ENCODE peak calls at places on chromosomes 12 and 14, in seven cellular contexts. One of them, this sample, is unnamed.

GRCh38 chr14:57816568-57817284 is 49.2 kb downstream of the SLC35F4 start:
- DNase-seq in cardiac fibroblast: peak; percentile 33
- DNase-seq in heart left ventricle: no peak
- DNase-seq in choroid plexus epithelial cell: no peak
- DNase-seq in fibroblast of pulmonary artery: no peak
- DNase-seq in PC-9: no peak
- DNase-seq in GM12864: no peak
- DNase-seq in this sample: no peak

GRCh38 chr14:23186913-23187654 is 3.6 kb upstream of the SLC7A8 start:
- DNase-seq in cardiac fibroblast: peak; percentile 85
- DNase-seq in GM12864: peak; percentile 18
- DNase-seq in fibroblast of pulmonary artery: peak; percentile 89
- DNase-seq in heart left ventricle: no peak
- DNase-seq in choroid plexus epithelial cell: peak; percentile 88
- DNase-seq in PC-9: peak; percentile 20
- DNase-seq in this sample: no peak

GRCh38 chr14:75206190-75206589 is 29.8 kb upstream of the TMED10 start:
- DNase-seq in PC-9: no peak
- DNase-seq in cardiac fibroblast: no peak
- DNase-seq in fibroblast of pulmonary artery: no peak
- DNase-seq in heart left ventricle: no peak
- DNase-seq in GM12864: no peak
- DNase-seq in choroid plexus epithelial cell: no peak
- DNase-seq in this sample: no peak

GRCh38 chr14:104770072-104770579 is 17.2 kb downstream of the SIVA1 start:
- DNase-seq in fibroblast of pulmonary artery: no peak
- DNase-seq in cardiac fibroblast: no peak
- DNase-seq in GM12864: no peak
- DNase-seq in heart left ventricle: peak; percentile 16
- DNase-seq in choroid plexus epithelial cell: no peak
- DNase-seq in PC-9: no peak
- DNase-seq in this sample: no peak

GRCh38 chr12:132111641-132112304 is 32.3 kb downstream of the DDX51 start:
- DNase-seq in GM12864: no peak
- DNase-seq in cardiac fibroblast: no peak
- DNase-seq in choroid plexus epithelial cell: peak; percentile 32
- DNase-seq in heart left ventricle: no peak
- DNase-seq in PC-9: no peak
- DNase-seq in fibroblast of pulmonary artery: no peak
- DNase-seq in this sample: no peak

GRCh38 chr14:103563089-103563620 is 395 bp downstream of the COA8 start:
- DNase-seq in choroid plexus epithelial cell: no peak
- DNase-seq in GM12864: no peak
- DNase-seq in fibroblast of pulmonary artery: no peak
- DNase-seq in heart left ventricle: peak; percentile 68
- DNase-seq in PC-9: no peak
- DNase-seq in cardiac fibroblast: peak; percentile 27
- DNase-seq in this sample: no peak

GRCh38 chr14:101082436-101083384 is 179.2 kb upstream of the RTL1 start:
- DNase-seq in heart left ventricle: no peak
- DNase-seq in choroid plexus epithelial cell: no peak
- DNase-seq in cardiac fibroblast: no peak
- DNase-seq in PC-9: no peak
- DNase-seq in GM12864: no peak
- DNase-seq in fibroblast of pulmonary artery: no peak
- DNase-seq in this sample: no peak

GRCh38 chr12:88472775-88473174 is 107.5 kb downstream of the KITLG start:
- DNase-seq in heart left ventricle: no peak
- DNase-seq in PC-9: no peak
- DNase-seq in fibroblast of pulmonary artery: peak; percentile 39
- DNase-seq in choroid plexus epithelial cell: peak; percentile 43
- DNase-seq in cardiac fibroblast: peak; percentile 79
- DNase-seq in GM12864: no peak
- DNase-seq in this sample: no peak

GRCh38 chr12:12720637-12721250 is 3.6 kb downstream of the CDKN1B start:
- DNase-seq in PC-9: no peak
- DNase-seq in GM12864: no peak
- DNase-seq in fibroblast of pulmonary artery: no peak
- DNase-seq in cardiac fibroblast: peak; percentile 56
- DNase-seq in choroid plexus epithelial cell: no peak
- DNase-seq in heart left ventricle: no peak
- DNase-seq in this sample: peak; percentile 76

GRCh38 chr14:69044965-69045555 is 66.0 kb upstream of the ACTN1 start:
- DNase-seq in PC-9: no peak
- DNase-seq in fibroblast of pulmonary artery: peak; percentile 88
- DNase-seq in GM12864: no peak
- DNase-seq in heart left ventricle: peak; percentile 68
- DNase-seq in choroid plexus epithelial cell: peak; percentile 71
- DNase-seq in cardiac fibroblast: peak; percentile 61
- DNase-seq in this sample: no peak

GRCh38 chr12:54277823-54278276 is 2.1 kb downstream of the CBX5 start:
- DNase-seq in heart left ventricle: no peak
- DNase-seq in fibroblast of pulmonary artery: peak; percentile 54
- DNase-seq in choroid plexus epithelial cell: peak; percentile 55
- DNase-seq in PC-9: no peak
- DNase-seq in cardiac fibroblast: peak; percentile 65
- DNase-seq in GM12864: no peak
- DNase-seq in this sample: peak; percentile 67

GRCh38 chr14:31320216-31320615 is 100.1 kb downstream of the HEATR5A start:
- DNase-seq in choroid plexus epithelial cell: no peak
- DNase-seq in PC-9: no peak
- DNase-seq in cardiac fibroblast: no peak
- DNase-seq in heart left ventricle: peak; percentile 80
- DNase-seq in GM12864: no peak
- DNase-seq in fibroblast of pulmonary artery: no peak
- DNase-seq in this sample: no peak

GRCh38 chr12:78566461-78566860 is 298.1 kb upstream of the SYT1 start:
- DNase-seq in heart left ventricle: no peak
- DNase-seq in GM12864: no peak
- DNase-seq in cardiac fibroblast: no peak
- DNase-seq in fibroblast of pulmonary artery: no peak
- DNase-seq in choroid plexus epithelial cell: no peak
- DNase-seq in PC-9: no peak
- DNase-seq in this sample: no peak

GRCh38 chr12:25866586-25867378 is 91.7 kb upstream of the RASSF8 start:
- DNase-seq in choroid plexus epithelial cell: peak; percentile 5
- DNase-seq in PC-9: no peak
- DNase-seq in cardiac fibroblast: no peak
- DNase-seq in heart left ventricle: no peak
- DNase-seq in GM12864: no peak
- DNase-seq in fibroblast of pulmonary artery: no peak
- DNase-seq in this sample: no peak

GRCh38 chr12:14071833-14072232 is 90.4 kb upstream of the GRIN2B start:
- DNase-seq in GM12864: no peak
- DNase-seq in fibroblast of pulmonary artery: no peak
- DNase-seq in cardiac fibroblast: no peak
- DNase-seq in PC-9: no peak
- DNase-seq in choroid plexus epithelial cell: no peak
- DNase-seq in heart left ventricle: no peak
- DNase-seq in this sample: no peak

GRCh38 chr12:114679942-114680341 is 4.0 kb downstream of the TBX3 start:
- DNase-seq in heart left ventricle: no peak
- DNase-seq in fibroblast of pulmonary artery: no peak
- DNase-seq in cardiac fibroblast: peak; percentile 36
- DNase-seq in GM12864: no peak
- DNase-seq in PC-9: no peak
- DNase-seq in choroid plexus epithelial cell: no peak
- DNase-seq in this sample: no peak
- H3K4me3 ChIP-seq in heart left ventricle: peak overlapping the region; percentile 89
- H3K4me3 ChIP-seq in fibroblast of pulmonary artery: peak overlapping the region; percentile 99
- H3K4me3 ChIP-seq in cardiac fibroblast: peak overlapping the region; percentile 70
- H3K4me3 ChIP-seq in GM12864: no peak overlapping the region
- H3K4me3 ChIP-seq in PC-9: no peak overlapping the region
- H3K4me3 ChIP-seq in choroid plexus epithelial cell: peak overlapping the region; percentile 86
- H3K4me3 ChIP-seq in this sample: peak overlapping the region; percentile 71

GRCh38 chr14:34069854-34070582 is 119.1 kb upstream of the EGLN3 start:
- DNase-seq in choroid plexus epithelial cell: peak; percentile 13
- DNase-seq in fibroblast of pulmonary artery: no peak
- DNase-seq in GM12864: no peak
- DNase-seq in PC-9: no peak
- DNase-seq in cardiac fibroblast: no peak
- DNase-seq in heart left ventricle: no peak
- DNase-seq in this sample: no peak
- H3K4me3 ChIP-seq in choroid plexus epithelial cell: no peak overlapping the region
- H3K4me3 ChIP-seq in fibroblast of pulmonary artery: no peak overlapping the region
- H3K4me3 ChIP-seq in GM12864: no peak overlapping the region
- H3K4me3 ChIP-seq in PC-9: no peak overlapping the region
- H3K4me3 ChIP-seq in cardiac fibroblast: no peak overlapping the region
- H3K4me3 ChIP-seq in heart left ventricle: no peak overlapping the region
- H3K4me3 ChIP-seq in this sample: no peak overlapping the region

DNA sequence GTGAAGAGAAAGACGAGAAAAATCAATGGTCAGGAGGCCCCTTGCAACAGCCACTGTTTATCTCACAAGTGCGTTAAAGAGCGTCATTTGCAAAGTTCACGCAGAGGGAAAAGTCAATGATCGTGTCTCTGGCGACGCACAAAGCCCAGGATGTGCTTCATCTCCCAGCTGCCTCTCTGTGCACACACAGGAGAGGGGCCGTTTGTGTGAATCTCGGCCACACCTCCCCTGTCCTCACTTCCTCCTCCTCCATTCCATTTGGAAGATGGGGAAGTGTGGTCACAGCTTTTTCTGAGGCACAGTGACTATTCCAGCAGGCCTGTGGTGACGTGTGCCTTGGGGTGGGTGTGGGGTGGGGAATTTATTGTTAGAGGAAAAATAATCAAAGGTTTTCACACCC is 90.4 kb downstream of the RBM19 start:
- DNase-seq in fibroblast of pulmonary artery: peak; percentile 73
- DNase-seq in choroid plexus epithelial cell: peak; percentile 58
- DNase-seq in PC-9: no peak
- DNase-seq in cardiac fibroblast: peak; percentile 39
- DNase-seq in GM12864: no peak
- DNase-seq in heart left ventricle: no peak
- DNase-seq in this sample: peak; percentile 74
- H3K4me3 ChIP-seq in fibroblast of pulmonary artery: no peak overlapping the region
- H3K4me3 ChIP-seq in choroid plexus epithelial cell: no peak overlapping the region
- H3K4me3 ChIP-seq in PC-9: no peak overlapping the region
- H3K4me3 ChIP-seq in cardiac fibroblast: no peak overlapping the region
- H3K4me3 ChIP-seq in GM12864: no peak overlapping the region
- H3K4me3 ChIP-seq in heart left ventricle: no peak overlapping the region
- H3K4me3 ChIP-seq in this sample: no peak overlapping the region

GRCh38 chr12:57864382-57864781 is 17.9 kb upstream of the CTDSP2 start:
- DNase-seq in heart left ventricle: no peak
- DNase-seq in PC-9: peak; percentile 31
- DNase-seq in fibroblast of pulmonary artery: no peak
- DNase-seq in choroid plexus epithelial cell: no peak
- DNase-seq in cardiac fibroblast: peak; percentile 22
- DNase-seq in GM12864: no peak
- DNase-seq in this sample: peak; percentile 97
- H3K4me3 ChIP-seq in heart left ventricle: peak overlapping the region; percentile 62
- H3K4me3 ChIP-seq in PC-9: peak overlapping the region; percentile 66
- H3K4me3 ChIP-seq in fibroblast of pulmonary artery: peak overlapping the region; percentile 49
- H3K4me3 ChIP-seq in choroid plexus epithelial cell: peak overlapping the region; percentile 52
- H3K4me3 ChIP-seq in cardiac fibroblast: peak overlapping the region; percentile 8
- H3K4me3 ChIP-seq in GM12864: no peak overlapping the region
- H3K4me3 ChIP-seq in this sample: no peak overlapping the region

DNA sequence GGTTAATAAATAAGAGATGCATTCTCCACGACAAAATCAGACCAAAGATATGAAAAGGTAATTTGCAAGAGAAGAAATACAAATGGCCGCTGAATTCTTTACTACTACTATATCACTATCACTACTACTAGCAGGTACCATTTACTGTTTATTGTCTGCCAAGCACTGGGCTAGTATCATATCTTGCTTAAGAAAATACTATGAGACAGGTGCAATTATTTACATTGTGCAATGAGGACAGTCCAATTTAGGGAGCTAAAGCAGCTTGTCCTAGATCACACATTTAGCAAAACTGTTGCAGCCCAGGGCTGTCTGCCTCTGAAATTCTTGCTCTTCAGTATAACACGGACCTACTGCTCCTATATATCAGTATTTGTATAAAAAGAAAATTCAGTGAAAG is 52.8 kb downstream of the CRADD start:
- DNase-seq in fibroblast of pulmonary artery: no peak
- DNase-seq in choroid plexus epithelial cell: no peak
- DNase-seq in GM12864: no peak
- DNase-seq in heart left ventricle: no peak
- DNase-seq in cardiac fibroblast: no peak
- DNase-seq in PC-9: no peak
- DNase-seq in this sample: no peak
- H3K4me3 ChIP-seq in fibroblast of pulmonary artery: no peak overlapping the region
- H3K4me3 ChIP-seq in choroid plexus epithelial cell: no peak overlapping the region
- H3K4me3 ChIP-seq in GM12864: no peak overlapping the region
- H3K4me3 ChIP-seq in heart left ventricle: no peak overlapping the region
- H3K4me3 ChIP-seq in cardiac fibroblast: no peak overlapping the region
- H3K4me3 ChIP-seq in PC-9: no peak overlapping the region
- H3K4me3 ChIP-seq in this sample: no peak overlapping the region

DNA sequence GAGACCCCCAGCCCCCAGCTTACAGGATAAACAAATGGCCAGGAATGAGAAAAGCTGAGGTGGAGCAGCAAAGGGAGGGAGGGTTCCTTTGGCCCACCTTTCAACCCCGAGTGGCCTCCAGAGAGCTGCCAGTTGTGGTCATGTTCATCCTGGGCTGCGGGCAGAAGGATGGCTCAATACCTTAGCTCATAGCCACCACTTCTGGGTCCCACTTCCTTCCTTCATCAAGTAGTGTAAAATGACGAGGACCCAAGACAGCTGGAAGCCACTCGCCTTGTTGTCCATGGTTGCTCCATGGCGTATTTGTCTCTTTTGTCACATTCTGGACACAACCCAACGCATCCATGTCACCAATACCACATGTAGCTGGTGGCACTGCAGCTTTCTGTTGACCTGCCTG is 24.2 kb downstream of the CRACR2A start:
- DNase-seq in GM12864: no peak
- DNase-seq in choroid plexus epithelial cell: no peak
- DNase-seq in fibroblast of pulmonary artery: no peak
- DNase-seq in PC-9: no peak
- DNase-seq in cardiac fibroblast: no peak
- DNase-seq in heart left ventricle: no peak
- DNase-seq in this sample: no peak
- H3K4me3 ChIP-seq in GM12864: no peak overlapping the region
- H3K4me3 ChIP-seq in choroid plexus epithelial cell: no peak overlapping the region
- H3K4me3 ChIP-seq in fibroblast of pulmonary artery: no peak overlapping the region
- H3K4me3 ChIP-seq in PC-9: no peak overlapping the region
- H3K4me3 ChIP-seq in cardiac fibroblast: no peak overlapping the region
- H3K4me3 ChIP-seq in heart left ventricle: no peak overlapping the region
- H3K4me3 ChIP-seq in this sample: no peak overlapping the region

This sample was measured in SJSA1.